ENCODE peak calls at places on chromosomes 11 and 22, in five cellular contexts. M is mammary epithelial cell, O is EL, Q is activated T-cell treated with anti-CD3 and anti-CD28 coated beads for 1 hour, T is sciatic nerve. U is an unnamed sample.

GRCh38 chr11:119754199-119754598 is 25.2 kb upstream of the NECTIN1 start:
- DNase-seq in M (no peak), O (no peak), Q (no peak), T (no peak), U (no peak)

GRCh38 chr11:76638267-76639197 is 32.0 kb downstream of the LRRC32 start:
- DNase-seq in M (no peak), O (no peak), Q (no peak), T (no peak), U (no peak)

GRCh38 chr11:64485077-64485476 is 105.9 kb upstream of the SLC22A12 start:
- DNase-seq in M (no peak), O (no peak), Q (no peak), T (no peak), U (no peak)

GRCh38 chr11:2574043-2574552 is 125.7 kb downstream of the KCNQ1OT1 start:
- DNase-seq in M (no peak), O (no peak), Q (no peak), T (peak; percentile 58), U (no peak)

GRCh38 chr11:82890941-82891340 is 9.3 kb downstream of the PRCP start:
- DNase-seq in M (no peak), O (no peak), Q (no peak), T (no peak), U (no peak)

GRCh38 chr22:19832476-19833108 is 22.1 kb downstream of the GNB1L start:
- DNase-seq in M (no peak), O (no peak), Q (no peak), T (no peak), U (no peak)

GRCh38 chr11:3642071-3642951 is 519 bp upstream of the ART5 start:
- DNase-seq in M (peak; percentile 61), O (peak; percentile 88), Q (peak; percentile 43), T (peak; percentile 85), U (peak; percentile 32)

GRCh38 chr11:113014731-113015455 is 53.7 kb downstream of the NCAM1 start:
- DNase-seq in M (no peak), O (no peak), Q (no peak), T (no peak), U (no peak)

GRCh38 chr11:29217901-29218300 is 798.9 kb downstream of the KCNA4 start:
- DNase-seq in M (no peak), O (no peak), Q (no peak), T (no peak), U (no peak)

GRCh38 chr11:114259124-114259526 is 37.1 kb upstream of the NNMT start:
- DNase-seq in M (no peak), O (no peak), Q (no peak), T (no peak), U (no peak)

GRCh38 chr11:126419801-126420729 is 64.6 kb downstream of the ST3GAL4 start:
- DNase-seq in M (no peak), O (no peak), Q (no peak), T (no peak), U (no peak)

GRCh38 chr11:19756675-19757475 is 44.2 kb downstream of the NAV2 start:
- DNase-seq in M (no peak), O (peak; percentile 23), Q (no peak), T (no peak), U (no peak)

GRCh38 chr11:614583-615452 is 932 bp downstream of the IRF7 start:
- DNase-seq in M (peak; percentile 24), O (peak; percentile 36), Q (no peak), T (no peak), U (no peak)

GRCh38 chr11:12200359-12201015 is 90.1 kb downstream of the MICAL2 start:
- DNase-seq in M (peak; percentile 68), O (peak; percentile 96), Q (no peak), T (no peak), U (peak; percentile 76)

GRCh38 chr11:73856001-73856663 is 20.5 kb downstream of the COA4 start:
- DNase-seq in M (no peak), O (no peak), Q (no peak), T (no peak), U (no peak)

GRCh38 chr11:123536690-123537437 is 106.8 kb downstream of the GRAMD1B start:
- DNase-seq in M (no peak), O (peak; percentile 50), Q (no peak), T (no peak), U (no peak)

GRCh38 chr11:28878025-28878424 is 769.8 kb downstream of the METTL15 start:
- DNase-seq in M (peak; percentile 83), O (no peak), Q (no peak), T (no peak), U (peak; percentile 49)

GRCh38 chr11:1761110-1761856 is 2.4 kb downstream of the CTSD start:
- DNase-seq in M (no peak), O (no peak), Q (no peak), T (no peak), U (no peak)

GRCh38 chr11:65852508-65853248 is 5.3 kb downstream of the CFL1 start:
- DNase-seq in M (no peak), O (peak; percentile 30), Q (no peak), T (no peak), U (no peak)

GRCh38 chr11:706439-706956 is 467 bp downstream of the EPS8L2 start:
- DNase-seq in M (peak; percentile 73), O (peak; percentile 69), Q (no peak), T (no peak), U (peak; percentile 28)

GRCh38 chr11:72119188-72119587 is 6.7 kb upstream of the ANAPC15 start:
- DNase-seq in M (no peak), O (no peak), Q (no peak), T (no peak), U (no peak)

GRCh38 chr11:61684870-61685610 is 4.8 kb downstream of the DAGLA start:
- DNase-seq in M (no peak), O (peak; percentile 39), Q (no peak), T (no peak), U (no peak)

GRCh38 chr11:115499241-115499799 is 4.9 kb downstream of the CADM1 start:
- DNase-seq in M (no peak), O (no peak), Q (no peak), T (no peak), U (no peak)

GRCh38 chr22:48588881-48589450 is 1238.7 kb downstream of the BRD1 start:
- DNase-seq in M (no peak), O (no peak), Q (no peak), T (no peak), U (no peak)

GRCh38 chr11:122897606-122898210 is 15.1 kb downstream of the JHY start:
- DNase-seq in M (no peak), O (peak; percentile 81), Q (no peak), T (no peak), U (peak; percentile 66)

GRCh38 chr11:102530558-102530957 is at the start of gene MMP7:
- DNase-seq in M (peak; percentile 68), O (peak; percentile 67), Q (no peak), T (no peak), U (peak; percentile 67)

GRCh38 chr22:29231971-29232959 is 26.6 kb downstream of the EMID1 start:
- DNase-seq in M (no peak), O (no peak), Q (no peak), T (no peak), U (no peak)

GRCh38 chr11:27613670-27613950 is 86.6 kb downstream of the BDNF start:
- DNase-seq in M (no peak), O (no peak), Q (no peak), T (no peak), U (no peak)

GRCh38 chr11:35343033-35343598 is 76.2 kb downstream of the SLC1A2 start:
- DNase-seq in M (no peak), O (no peak), Q (no peak), T (no peak), U (no peak)

GRCh38 chr11:60959445-60959844 is 7.5 kb upstream of the SLC15A3 start:
- DNase-seq in M (no peak), O (peak; percentile 79), Q (no peak), T (no peak), U (no peak)

GRCh38 chr11:70034740-70035365 is 43.3 kb upstream of the ANO1 start:
- DNase-seq in M (no peak), O (no peak), Q (no peak), T (no peak), U (no peak)

GRCh38 chr11:926341-926916 is 759 bp downstream of the AP2A2 start:
- DNase-seq in M (peak; percentile 66), O (peak; percentile 81), Q (no peak), T (no peak), U (peak; percentile 58)

GRCh38 chr11:14399087-14399486 is 40.1 kb upstream of the RRAS2 start:
- DNase-seq in M (no peak), O (no peak), Q (no peak), T (no peak), U (no peak)

GRCh38 chr11:110971110-110971509 is 258.9 kb upstream of the ARHGAP20 start:
- DNase-seq in M (peak; percentile 82), O (peak; percentile 69), Q (no peak), T (no peak), U (peak; percentile 67)

GRCh38 chr22:43505423-43505822 is 93.6 kb downstream of the MPPED1 start:
- DNase-seq in M (no peak), O (no peak), Q (no peak), T (no peak), U (no peak)

U was measured in foreskin keratinocyte.